ENCODE peak calls at places on chromosomes 1 and 21, in five cellular contexts. W is LoVo, A is fibroblast of lung, I is frontal cortex, B is left kidney. R is an unnamed sample.

GRCh38 chr1:1162597-1163537 is 10.8 kb upstream of the TTLL10 start:
- DNase-seq in W (peak; percentile 92), B (peak; percentile 87), I (no peak), A (no peak), R (peak; percentile 98)

GRCh38 chr1:106380772-106381171 is 675.7 kb upstream of the PRMT6 start:
- DNase-seq in B (no peak), I (no peak), A (no peak), W (no peak), R (no peak)

GRCh38 chr1:193590102-193590501 is 403.7 kb upstream of the B3GALT2 start:
- DNase-seq in I (no peak), B (peak; percentile 19), W (no peak), A (no peak), R (no peak)

GRCh38 chr21:44706706-44707615 is 4.4 kb downstream of the TSPEAR start:
- DNase-seq in A (no peak), I (no peak), W (no peak), B (no peak), R (no peak)

GRCh38 chr1:203888807-203889251 is 27.4 kb downstream of the SNRPE start:
- DNase-seq in B (no peak), A (peak; percentile 85), I (no peak), W (peak; percentile 17), R (no peak)

GRCh38 chr1:172699111-172699510 is 40.2 kb downstream of the FASLG start:
- DNase-seq in W (no peak), B (no peak), I (no peak), A (peak; percentile 73), R (no peak)

GRCh38 chr1:2605754-2606003 is 19.1 kb downstream of the PRXL2B start:
- DNase-seq in I (no peak), W (no peak), A (no peak), B (no peak), R (no peak)

GRCh38 chr1:51288578-51288977 is 41.8 kb downstream of the TTC39A start:
- DNase-seq in A (no peak), B (no peak), I (no peak), W (no peak), R (no peak)

GRCh38 chr1:159860456-159860855 is 2.0 kb downstream of the VSIG8 start:
- DNase-seq in A (no peak), I (no peak), W (no peak), B (no peak), R (no peak)

GRCh38 chr1:57468661-57469523 is 45.0 kb upstream of the DAB1 start:
- DNase-seq in B (peak; percentile 14), A (peak; percentile 90), W (no peak), I (no peak), R (peak; percentile 35)

GRCh38 chr1:81834921-81835698 is 34.4 kb downstream of the ADGRL2 start:
- DNase-seq in A (peak; percentile 76), B (peak; percentile 33), I (no peak), W (no peak), R (no peak)

GRCh38 chr1:21651214-21652042 is 17.7 kb downstream of the RAP1GAP start:
- DNase-seq in B (peak; percentile 85), A (peak; percentile 27), W (peak; percentile 30), I (peak; percentile 77), R (peak; percentile 64)

GRCh38 chr1:170414989-170415733 is 116.8 kb upstream of the GORAB start:
- DNase-seq in I (no peak), W (no peak), A (peak; percentile 50), B (no peak), R (no peak)

GRCh38 chr1:19780267-19780877 is 19.3 kb downstream of the TMCO4 start:
- DNase-seq in B (no peak), I (no peak), W (no peak), A (no peak), R (no peak)

GRCh38 chr1:68111804-68112436 is 61.5 kb upstream of the DIRAS3 start:
- DNase-seq in W (no peak), A (peak; percentile 93), B (peak; percentile 86), I (peak; percentile 58), R (peak; percentile 83)

GRCh38 chr1:31798433-31799195 is 17.2 kb downstream of the SPOCD1 start:
- DNase-seq in A (peak; percentile 92), B (no peak), W (peak; percentile 12), I (peak; percentile 40), R (no peak)

GRCh38 chr21:15617968-15618367 is 111.8 kb upstream of the USP25 start:
- DNase-seq in A (peak; percentile 76), W (peak; percentile 54), I (no peak), B (peak; percentile 11), R (no peak)

GRCh38 chr21:29064850-29065481 is 8.5 kb downstream of the CCT8 start:
- DNase-seq in B (no peak), A (no peak), I (no peak), W (no peak), R (no peak)

GRCh38 chr1:85575363-85575995 is 5.1 kb upstream of the CCN1 start:
- DNase-seq in I (no peak), A (no peak), B (no peak), W (no peak), R (no peak)

GRCh38 chr1:47696404-47696910 is 258.6 kb downstream of the FOXD2 start:
- DNase-seq in W (no peak), B (no peak), I (peak; percentile 49), A (no peak), R (no peak)

GRCh38 chr1:69413129-69413528 is 154.6 kb upstream of the LRRC7 start:
- DNase-seq in I (no peak), A (no peak), W (no peak), B (no peak), R (no peak)

GRCh38 chr1:235767795-235768194 is 98.9 kb downstream of the LYST start:
- DNase-seq in I (no peak), A (no peak), W (no peak), B (no peak), R (no peak)

GRCh38 chr1:81682490-81682889 is 118.2 kb upstream of the ADGRL2 start:
- DNase-seq in A (peak; percentile 95), W (no peak), B (peak; percentile 48), I (no peak), R (no peak)

GRCh38 chr1:209316929-209317328 is 266.6 kb upstream of the CAMK1G start:
- DNase-seq in I (no peak), W (no peak), B (no peak), A (no peak), R (no peak)